ENCODE peak calls at places on chromosomes 16 and 17, in four cellular contexts. One of them, this sample, is unnamed.
A peak's percentile ranks its signal among the peaks of the same experiment; 100 is the strongest.

GRCh38 chr16:4190086-4190485 is 51.8 kb downstream of the SRL start:
- DNase-seq in K562: no peak
- DNase-seq in IMR-90: no peak
- DNase-seq in testis: no peak
- DNase-seq in this sample: no peak

GRCh38 chr17:59846391-59847165 is 46.2 kb downstream of the TUBD1 start:
- DNase-seq in IMR-90: peak; percentile 94
- DNase-seq in testis: peak; percentile 45
- DNase-seq in K562: no peak
- DNase-seq in this sample: no peak

GRCh38 chr17:36182176-36183000 is 6.0 kb upstream of the TBC1D3B start:
- DNase-seq in IMR-90: no peak
- DNase-seq in testis: peak; percentile 46
- DNase-seq in K562: no peak
- DNase-seq in this sample: peak; percentile 86

GRCh38 chr17:83198366-83199341 is 119.2 kb downstream of the METRNL start:
- DNase-seq in testis: peak; percentile 13
- DNase-seq in K562: no peak
- DNase-seq in IMR-90: no peak
- DNase-seq in this sample: peak; percentile 82

GRCh38 chr17:8057691-8058114 is 18.8 kb downstream of the ALOX15B start:
- DNase-seq in IMR-90: peak; percentile 75
- DNase-seq in testis: peak; percentile 69
- DNase-seq in K562: peak; percentile 54
- DNase-seq in this sample: peak; percentile 53

GRCh38 chr16:81181013-81181720 is 57.3 kb upstream of the BCO1 start:
- DNase-seq in testis: peak; percentile 87
- DNase-seq in IMR-90: peak; percentile 97
- DNase-seq in K562: peak; percentile 56
- DNase-seq in this sample: no peak

GRCh38 chr16:35574454-35575431 is 2115.3 kb downstream of the TP53TG3F start:
- DNase-seq in K562: no peak
- DNase-seq in IMR-90: no peak
- DNase-seq in testis: peak; percentile 33
- DNase-seq in this sample: no peak

GRCh38 chr17:61139219-61139618 is 260.4 kb upstream of the TBX2 start:
- DNase-seq in testis: no peak
- DNase-seq in IMR-90: peak; percentile 88
- DNase-seq in K562: no peak
- DNase-seq in this sample: peak; percentile 86

GRCh38 chr17:6110592-6110991 is 40.4 kb downstream of the WSCD1 start:
- DNase-seq in testis: no peak
- DNase-seq in IMR-90: no peak
- DNase-seq in K562: no peak
- DNase-seq in this sample: peak; percentile 16

GRCh38 chr17:55731586-55732250 is 9.1 kb upstream of the TMEM100 start:
- DNase-seq in testis: peak; percentile 80
- DNase-seq in IMR-90: peak; percentile 36
- DNase-seq in K562: no peak
- DNase-seq in this sample: no peak

GRCh38 chr17:40727447-40728231 is 24.1 kb upstream of the KRT24 start:
- DNase-seq in K562: no peak
- DNase-seq in IMR-90: peak; percentile 4
- DNase-seq in testis: no peak
- DNase-seq in this sample: no peak

GRCh38 chr17:33520404-33521032 is 227.4 kb upstream of the ASIC2 start:
- DNase-seq in K562: peak; percentile 82
- DNase-seq in testis: peak; percentile 80
- DNase-seq in IMR-90: peak; percentile 1
- DNase-seq in this sample: no peak

GRCh38 chr16:86285938-86286921 is 224.1 kb upstream of the FOXF1 start:
- DNase-seq in K562: no peak
- DNase-seq in testis: no peak
- DNase-seq in IMR-90: peak; percentile 58
- DNase-seq in this sample: no peak

GRCh38 chr17:7354262-7354781 is 634 bp upstream of the TMEM95 start:
- DNase-seq in K562: no peak
- DNase-seq in IMR-90: peak; percentile 80
- DNase-seq in testis: peak; percentile 51
- DNase-seq in this sample: no peak

GRCh38 chr16:74141015-74141414 is 155.6 kb upstream of the PSMD7 start:
- DNase-seq in testis: no peak
- DNase-seq in IMR-90: no peak
- DNase-seq in K562: no peak
- DNase-seq in this sample: no peak

GRCh38 chr16:74143171-74143570 is 153.4 kb upstream of the PSMD7 start:
- DNase-seq in IMR-90: no peak
- DNase-seq in K562: no peak
- DNase-seq in testis: no peak
- DNase-seq in this sample: no peak

DNA sequence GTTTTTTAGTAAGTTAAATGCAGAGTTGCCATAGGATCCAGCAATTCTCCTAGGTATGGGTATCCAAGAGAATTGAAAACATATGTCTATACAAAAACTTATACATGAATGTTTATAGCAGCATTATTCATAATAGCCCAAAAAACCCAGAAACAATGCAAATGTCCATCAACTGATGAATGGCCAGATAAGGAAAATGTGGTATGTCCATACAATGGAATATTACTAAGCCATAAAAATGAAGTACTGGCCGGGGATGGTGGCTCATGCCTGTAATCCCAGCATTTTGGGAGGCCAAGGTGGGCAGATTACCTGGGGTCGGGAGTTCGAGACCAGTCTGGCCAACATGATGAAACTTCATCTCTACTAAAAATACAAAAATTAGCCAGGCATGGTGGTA is 156.1 kb upstream of the PSMD7 start:
- DNase-seq in testis: no peak
- DNase-seq in IMR-90: no peak
- DNase-seq in K562: no peak
- DNase-seq in this sample: no peak
- TF ChIP-seq CTCF in testis: no peak
- TF ChIP-seq CTCF in IMR-90: no peak
- TF ChIP-seq CTCF in K562: no peak
- TF ChIP-seq CTCF in this sample: no peak

DNA sequence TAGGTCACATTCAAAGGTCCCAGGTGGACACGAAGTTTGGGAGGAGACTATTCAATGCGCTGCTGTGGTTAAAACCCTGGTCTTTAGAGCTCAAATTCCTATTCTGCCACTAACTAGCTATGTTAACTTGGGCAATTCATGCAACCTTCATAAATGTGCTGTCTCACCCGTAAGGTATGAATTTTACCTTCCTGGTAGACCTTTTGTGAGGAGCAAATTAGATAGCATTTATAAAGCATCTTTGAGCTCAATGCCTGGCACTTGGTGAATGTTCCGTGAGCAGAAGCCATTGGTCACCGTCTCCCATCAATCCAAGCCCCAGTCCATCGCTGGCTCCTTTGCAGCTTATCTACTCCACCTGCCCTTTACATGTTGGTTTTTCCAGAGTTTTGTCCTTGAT is 16.6 kb downstream of the CHD9NB start:
- DNase-seq in IMR-90: no peak
- DNase-seq in testis: no peak
- DNase-seq in K562: no peak
- DNase-seq in this sample: no peak
- TF ChIP-seq POLR2A in IMR-90: no peak
- TF ChIP-seq POLR2A in testis: no peak
- TF ChIP-seq POLR2A in K562: no peak
- TF ChIP-seq POLR2A in this sample: no peak

DNA sequence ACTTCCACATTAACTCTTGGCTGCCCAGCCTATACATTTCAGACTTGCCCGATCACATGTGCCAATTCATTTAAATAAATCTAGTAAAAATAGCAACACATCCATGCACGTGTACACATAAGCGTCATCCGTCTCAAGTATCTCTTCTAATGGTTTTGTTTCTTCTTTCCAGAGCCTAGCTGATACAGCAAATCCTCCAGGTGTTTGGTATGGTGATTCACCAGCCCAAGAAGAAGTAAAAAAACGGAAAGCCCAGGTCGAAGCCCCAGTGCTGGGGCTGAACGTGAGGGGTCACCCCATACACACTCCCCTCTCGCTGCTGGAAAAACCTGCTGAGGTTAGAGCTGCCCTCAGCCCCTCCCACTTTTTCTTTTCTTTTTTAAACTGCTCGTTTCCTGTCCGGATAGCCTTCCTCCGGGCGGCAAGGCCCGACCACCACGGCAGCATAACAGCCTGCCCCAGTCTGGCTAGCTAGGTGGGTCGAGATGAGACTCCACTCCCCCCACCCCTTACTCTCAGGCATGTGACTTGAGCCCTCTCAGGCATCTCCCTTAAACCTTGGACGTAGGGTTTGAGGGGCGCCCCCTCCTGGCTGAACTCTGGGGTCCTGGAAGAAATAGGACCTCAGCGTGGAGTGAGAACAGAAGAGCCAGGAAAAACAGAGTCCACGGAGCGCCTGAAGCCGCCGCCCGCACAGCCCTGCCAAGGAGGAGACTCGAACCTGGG is 13.9 kb upstream of the OR1F1 start:
- DNase-seq in K562: peak; percentile 69
- DNase-seq in IMR-90: no peak
- DNase-seq in testis: no peak
- DNase-seq in this sample: peak; percentile 41
- TF ChIP-seq CTCF in K562: peak; percentile 59
- TF ChIP-seq CTCF in IMR-90: peak; percentile 29
- TF ChIP-seq CTCF in testis: no peak
- TF ChIP-seq CTCF in this sample: no peak

GRCh38 chr17:64781394-64781793 is 119.3 kb upstream of the SMURF2 start:
- DNase-seq in IMR-90: no peak
- DNase-seq in K562: no peak
- DNase-seq in testis: no peak
- DNase-seq in this sample: peak; percentile 95

GRCh38 chr17:64780096-64781012 is 118.2 kb upstream of the SMURF2 start:
- DNase-seq in K562: no peak
- DNase-seq in IMR-90: no peak
- DNase-seq in testis: peak; percentile 29
- DNase-seq in this sample: peak; percentile 92

GRCh38 chr17:64781810-64782555 is 119.9 kb upstream of the SMURF2 start:
- DNase-seq in K562: no peak
- DNase-seq in testis: no peak
- DNase-seq in IMR-90: no peak
- DNase-seq in this sample: no peak

GRCh38 chr17:64779344-64780095 is 117.4 kb upstream of the SMURF2 start:
- DNase-seq in testis: no peak
- DNase-seq in K562: no peak
- DNase-seq in IMR-90: no peak
- DNase-seq in this sample: peak; percentile 85

DNA sequence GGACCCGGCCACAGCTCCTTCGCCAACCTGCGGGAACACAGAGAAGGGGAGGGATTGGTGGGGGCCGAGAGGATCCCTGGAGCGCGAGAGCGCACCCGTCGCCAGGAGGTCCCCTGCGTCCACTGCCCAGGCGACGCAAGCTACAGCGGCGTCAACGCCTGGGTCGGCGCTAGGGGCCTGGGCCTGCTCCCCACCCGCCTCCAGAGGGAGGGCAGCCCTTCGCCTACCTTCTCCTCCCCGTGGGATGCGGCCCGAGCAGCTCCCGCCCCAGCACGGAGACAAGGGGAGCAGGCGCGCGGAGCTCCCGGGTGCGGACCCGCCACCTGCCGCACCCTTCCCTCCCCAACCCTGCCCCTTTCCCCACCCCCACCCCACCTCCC is 118.9 kb upstream of the SMURF2 start:
- DNase-seq in IMR-90: no peak
- DNase-seq in K562: no peak
- DNase-seq in testis: no peak
- DNase-seq in this sample: peak; percentile 84
- TF ChIP-seq POLR2A in IMR-90: no peak
- TF ChIP-seq POLR2A in K562: no peak
- TF ChIP-seq POLR2A in testis: no peak
- TF ChIP-seq POLR2A in this sample: no peak

GRCh38 chr17:75260679-75261335 is 599 bp downstream of the GGA3 start:
- DNase-seq in K562: no peak
- DNase-seq in testis: no peak
- DNase-seq in IMR-90: peak; percentile 24
- DNase-seq in this sample: no peak
- TF ChIP-seq CTCF in K562: no peak
- TF ChIP-seq CTCF in testis: no peak
- TF ChIP-seq CTCF in IMR-90: no peak
- TF ChIP-seq CTCF in this sample: peak; percentile 16

GRCh38 chr17:15502315-15503112 is 35.1 kb upstream of the CDRT4 start:
- DNase-seq in K562: peak; percentile 69
- DNase-seq in IMR-90: peak; percentile 93
- DNase-seq in testis: peak; percentile 95
- DNase-seq in this sample: peak; percentile 95
- TF ChIP-seq POLR2A in K562: no peak
- TF ChIP-seq POLR2A in IMR-90: peak; percentile 43
- TF ChIP-seq POLR2A in testis: no peak
- TF ChIP-seq POLR2A in this sample: no peak

GRCh38 chr16:8634991-8635736 is 13.7 kb downstream of the METTL22 start:
- DNase-seq in testis: peak; percentile 26
- DNase-seq in K562: peak; percentile 61
- DNase-seq in IMR-90: peak; percentile 28
- DNase-seq in this sample: peak; percentile 76
- TF ChIP-seq CTCF in testis: no peak
- TF ChIP-seq CTCF in K562: peak; percentile 100
- TF ChIP-seq CTCF in IMR-90: peak; percentile 83
- TF ChIP-seq CTCF in this sample: no peak